ENCODE peak calls at places on chromosomes 7 and 10, in six cellular contexts. X, J, D, U, Y and M are unnamed samples.
A peak's percentile ranks its signal among the peaks of the same experiment; 100 is the strongest.

GRCh38 chr7:102119213-102119651 is 167.4 kb upstream of the SH2B2 start:
- DNase-seq in X (no peak), J (no peak), D (no peak), U (no peak), Y (no peak), M (no peak)

GRCh38 chr10:97319671-97320479 is 804 bp downstream of the FRAT1 start:
- DNase-seq in X (peak; percentile 57), J (peak; percentile 56), D (peak; percentile 45), U (peak; percentile 73), Y (peak; percentile 48), M (peak; percentile 83)

GRCh38 chr7:91836065-91836368 is 44.5 kb downstream of the MTERF1 start:
- DNase-seq in X (no peak), J (peak; percentile 36), D (no peak), U (no peak), Y (no peak), M (no peak)

GRCh38 chr7:124643196-124643850 is 122.3 kb downstream of the GPR37 start:
- DNase-seq in X (no peak), J (no peak), D (no peak), U (no peak), Y (no peak), M (no peak)

GRCh38 chr7:78912781-78913180 is 540.7 kb downstream of the MAGI2 start:
- DNase-seq in X (no peak), J (no peak), D (no peak), U (no peak), Y (no peak), M (no peak)

GRCh38 chr10:132322621-132323048 is 9.4 kb upstream of the LRRC27 start:
- DNase-seq in X (no peak), J (no peak), D (no peak), U (no peak), Y (no peak), M (peak; percentile 61)

GRCh38 chr10:4766449-4766848 is 59.6 kb upstream of the AKR1E2 start:
- DNase-seq in X (no peak), J (peak; percentile 32), D (no peak), U (no peak), Y (no peak), M (no peak)

GRCh38 chr7:22876986-22877729 is 54.5 kb upstream of the TOMM7 start:
- DNase-seq in X (no peak), J (no peak), D (no peak), U (no peak), Y (no peak), M (no peak)

GRCh38 chr7:24971333-24972165 is 8.4 kb downstream of the OSBPL3 start:
- DNase-seq in X (no peak), J (peak; percentile 95), D (no peak), U (no peak), Y (no peak), M (peak; percentile 27)